ENCODE peak calls at places on chromosomes 1 and 21, in nine cellular contexts. One of them, this sample, is unnamed.

GRCh38 chr21:45588086-45588825 is 46.0 kb upstream of the SLC19A1 start:
- DNase-seq in psoas muscle: no peak
- DNase-seq in pancreas: no peak
- DNase-seq in NCI-H1694 treated with DMSO at 0.1 percent for 48 hours: no peak
- DNase-seq in mucosa of gallbladder: no peak
- DNase-seq in AG09319: no peak
- DNase-seq in H7: peak; percentile 16
- DNase-seq in stimulated activated CD8-positive, alpha-beta memory T cell treated with anti-CD3 and anti-CD28 coated beads, Interleukin-15, amount 100 ng/mL, for 4 hours: no peak
- DNase-seq in iPS-NIHi11: no peak
- DNase-seq in this sample: no peak

GRCh38 chr1:54124472-54124871 is 28.3 kb downstream of the CDCP2 start:
- DNase-seq in H7: peak; percentile 81
- DNase-seq in iPS-NIHi11: no peak
- DNase-seq in mucosa of gallbladder: peak; percentile 23
- DNase-seq in pancreas: peak; percentile 73
- DNase-seq in AG09319: no peak
- DNase-seq in NCI-H1694 treated with DMSO at 0.1 percent for 48 hours: no peak
- DNase-seq in stimulated activated CD8-positive, alpha-beta memory T cell treated with anti-CD3 and anti-CD28 coated beads, Interleukin-15, amount 100 ng/mL, for 4 hours: no peak
- DNase-seq in psoas muscle: no peak
- DNase-seq in this sample: peak; percentile 95

GRCh38 chr1:31063636-31064035 is 1.9 kb downstream of the PUM1 start:
- DNase-seq in stimulated activated CD8-positive, alpha-beta memory T cell treated with anti-CD3 and anti-CD28 coated beads, Interleukin-15, amount 100 ng/mL, for 4 hours: no peak
- DNase-seq in H7: no peak
- DNase-seq in mucosa of gallbladder: no peak
- DNase-seq in psoas muscle: no peak
- DNase-seq in iPS-NIHi11: no peak
- DNase-seq in NCI-H1694 treated with DMSO at 0.1 percent for 48 hours: no peak
- DNase-seq in AG09319: no peak
- DNase-seq in pancreas: no peak
- DNase-seq in this sample: peak; percentile 29

GRCh38 chr1:244239261-244239770 is 188.2 kb downstream of the ZBTB18 start:
- DNase-seq in pancreas: no peak
- DNase-seq in stimulated activated CD8-positive, alpha-beta memory T cell treated with anti-CD3 and anti-CD28 coated beads, Interleukin-15, amount 100 ng/mL, for 4 hours: no peak
- DNase-seq in psoas muscle: no peak
- DNase-seq in mucosa of gallbladder: no peak
- DNase-seq in AG09319: peak; percentile 11
- DNase-seq in NCI-H1694 treated with DMSO at 0.1 percent for 48 hours: peak; percentile 61
- DNase-seq in H7: no peak
- DNase-seq in iPS-NIHi11: no peak
- DNase-seq in this sample: peak; percentile 90

GRCh38 chr1:101028466-101028865 is 2.9 kb upstream of the DPH5 start:
- DNase-seq in stimulated activated CD8-positive, alpha-beta memory T cell treated with anti-CD3 and anti-CD28 coated beads, Interleukin-15, amount 100 ng/mL, for 4 hours: no peak
- DNase-seq in iPS-NIHi11: no peak
- DNase-seq in mucosa of gallbladder: no peak
- DNase-seq in psoas muscle: no peak
- DNase-seq in AG09319: no peak
- DNase-seq in H7: no peak
- DNase-seq in pancreas: no peak
- DNase-seq in NCI-H1694 treated with DMSO at 0.1 percent for 48 hours: no peak
- DNase-seq in this sample: no peak

GRCh38 chr1:242467556-242468145 is 56.8 kb downstream of the PLD5 start:
- DNase-seq in NCI-H1694 treated with DMSO at 0.1 percent for 48 hours: peak; percentile 80
- DNase-seq in stimulated activated CD8-positive, alpha-beta memory T cell treated with anti-CD3 and anti-CD28 coated beads, Interleukin-15, amount 100 ng/mL, for 4 hours: no peak
- DNase-seq in pancreas: peak; percentile 4
- DNase-seq in H7: peak; percentile 72
- DNase-seq in mucosa of gallbladder: peak; percentile 29
- DNase-seq in AG09319: no peak
- DNase-seq in iPS-NIHi11: peak; percentile 70
- DNase-seq in psoas muscle: no peak
- DNase-seq in this sample: peak; percentile 84

GRCh38 chr1:44808063-44808937 is at the start of gene BTBD19:
- DNase-seq in NCI-H1694 treated with DMSO at 0.1 percent for 48 hours: no peak
- DNase-seq in stimulated activated CD8-positive, alpha-beta memory T cell treated with anti-CD3 and anti-CD28 coated beads, Interleukin-15, amount 100 ng/mL, for 4 hours: peak; percentile 71
- DNase-seq in iPS-NIHi11: peak; percentile 85
- DNase-seq in psoas muscle: peak; percentile 85
- DNase-seq in pancreas: peak; percentile 71
- DNase-seq in AG09319: peak; percentile 83
- DNase-seq in mucosa of gallbladder: peak; percentile 78
- DNase-seq in H7: peak; percentile 92
- DNase-seq in this sample: no peak

GRCh38 chr1:174000274-174000852 is 21.8 kb downstream of the RC3H1 start:
- DNase-seq in stimulated activated CD8-positive, alpha-beta memory T cell treated with anti-CD3 and anti-CD28 coated beads, Interleukin-15, amount 100 ng/mL, for 4 hours: no peak
- DNase-seq in AG09319: no peak
- DNase-seq in mucosa of gallbladder: no peak
- DNase-seq in pancreas: no peak
- DNase-seq in psoas muscle: no peak
- DNase-seq in NCI-H1694 treated with DMSO at 0.1 percent for 48 hours: no peak
- DNase-seq in iPS-NIHi11: no peak
- DNase-seq in H7: no peak
- DNase-seq in this sample: no peak

GRCh38 chr1:37793773-37794371 is at the start of gene MANEAL:
- DNase-seq in psoas muscle: peak; percentile 50
- DNase-seq in NCI-H1694 treated with DMSO at 0.1 percent for 48 hours: peak; percentile 14
- DNase-seq in mucosa of gallbladder: peak; percentile 27
- DNase-seq in AG09319: no peak
- DNase-seq in iPS-NIHi11: peak; percentile 86
- DNase-seq in H7: peak; percentile 89
- DNase-seq in pancreas: peak; percentile 47
- DNase-seq in stimulated activated CD8-positive, alpha-beta memory T cell treated with anti-CD3 and anti-CD28 coated beads, Interleukin-15, amount 100 ng/mL, for 4 hours: no peak
- DNase-seq in this sample: peak; percentile 72

GRCh38 chr1:43370564-43370963 is 2.8 kb upstream of the ELOVL1 start:
- DNase-seq in mucosa of gallbladder: no peak
- DNase-seq in H7: no peak
- DNase-seq in pancreas: no peak
- DNase-seq in psoas muscle: no peak
- DNase-seq in iPS-NIHi11: no peak
- DNase-seq in AG09319: no peak
- DNase-seq in NCI-H1694 treated with DMSO at 0.1 percent for 48 hours: no peak
- DNase-seq in stimulated activated CD8-positive, alpha-beta memory T cell treated with anti-CD3 and anti-CD28 coated beads, Interleukin-15, amount 100 ng/mL, for 4 hours: no peak
- DNase-seq in this sample: peak; percentile 3

GRCh38 chr1:58391056-58391455 is 155.5 kb downstream of the OMA1 start:
- DNase-seq in stimulated activated CD8-positive, alpha-beta memory T cell treated with anti-CD3 and anti-CD28 coated beads, Interleukin-15, amount 100 ng/mL, for 4 hours: no peak
- DNase-seq in NCI-H1694 treated with DMSO at 0.1 percent for 48 hours: no peak
- DNase-seq in iPS-NIHi11: no peak
- DNase-seq in psoas muscle: no peak
- DNase-seq in AG09319: no peak
- DNase-seq in pancreas: no peak
- DNase-seq in H7: no peak
- DNase-seq in mucosa of gallbladder: no peak
- DNase-seq in this sample: no peak

GRCh38 chr1:239308701-239309333 is 77.6 kb upstream of the CHRM3 start:
- DNase-seq in stimulated activated CD8-positive, alpha-beta memory T cell treated with anti-CD3 and anti-CD28 coated beads, Interleukin-15, amount 100 ng/mL, for 4 hours: no peak
- DNase-seq in psoas muscle: no peak
- DNase-seq in H7: peak; percentile 33
- DNase-seq in NCI-H1694 treated with DMSO at 0.1 percent for 48 hours: peak; percentile 8
- DNase-seq in pancreas: peak; percentile 37
- DNase-seq in AG09319: no peak
- DNase-seq in mucosa of gallbladder: peak; percentile 15
- DNase-seq in iPS-NIHi11: peak; percentile 54
- DNase-seq in this sample: no peak

GRCh38 chr21:41774467-41775151 is 7.8 kb upstream of the RIPK4 start:
- DNase-seq in mucosa of gallbladder: peak; percentile 48
- DNase-seq in AG09319: no peak
- DNase-seq in pancreas: no peak
- DNase-seq in iPS-NIHi11: no peak
- DNase-seq in NCI-H1694 treated with DMSO at 0.1 percent for 48 hours: no peak
- DNase-seq in stimulated activated CD8-positive, alpha-beta memory T cell treated with anti-CD3 and anti-CD28 coated beads, Interleukin-15, amount 100 ng/mL, for 4 hours: no peak
- DNase-seq in psoas muscle: no peak
- DNase-seq in H7: no peak
- DNase-seq in this sample: no peak

GRCh38 chr21:35223480-35224156 is 174.5 kb upstream of the RUNX1 start:
- DNase-seq in NCI-H1694 treated with DMSO at 0.1 percent for 48 hours: peak; percentile 32
- DNase-seq in stimulated activated CD8-positive, alpha-beta memory T cell treated with anti-CD3 and anti-CD28 coated beads, Interleukin-15, amount 100 ng/mL, for 4 hours: no peak
- DNase-seq in H7: no peak
- DNase-seq in iPS-NIHi11: no peak
- DNase-seq in mucosa of gallbladder: no peak
- DNase-seq in pancreas: no peak
- DNase-seq in AG09319: no peak
- DNase-seq in psoas muscle: no peak
- DNase-seq in this sample: peak; percentile 23

GRCh38 chr1:112579801-112580510 is 39.0 kb downstream of the ST7L start:
- DNase-seq in NCI-H1694 treated with DMSO at 0.1 percent for 48 hours: no peak
- DNase-seq in psoas muscle: no peak
- DNase-seq in H7: no peak
- DNase-seq in pancreas: no peak
- DNase-seq in mucosa of gallbladder: no peak
- DNase-seq in iPS-NIHi11: no peak
- DNase-seq in stimulated activated CD8-positive, alpha-beta memory T cell treated with anti-CD3 and anti-CD28 coated beads, Interleukin-15, amount 100 ng/mL, for 4 hours: no peak
- DNase-seq in AG09319: peak; percentile 18
- DNase-seq in this sample: no peak

GRCh38 chr1:43129334-43129733 is 42.8 kb downstream of the EBNA1BP2 start:
- DNase-seq in iPS-NIHi11: no peak
- DNase-seq in stimulated activated CD8-positive, alpha-beta memory T cell treated with anti-CD3 and anti-CD28 coated beads, Interleukin-15, amount 100 ng/mL, for 4 hours: no peak
- DNase-seq in pancreas: no peak
- DNase-seq in mucosa of gallbladder: no peak
- DNase-seq in H7: no peak
- DNase-seq in AG09319: no peak
- DNase-seq in NCI-H1694 treated with DMSO at 0.1 percent for 48 hours: no peak
- DNase-seq in psoas muscle: no peak
- DNase-seq in this sample: no peak

GRCh38 chr1:20474333-20474975 is 11.6 kb downstream of the CAMK2N1 start:
- DNase-seq in pancreas: no peak
- DNase-seq in stimulated activated CD8-positive, alpha-beta memory T cell treated with anti-CD3 and anti-CD28 coated beads, Interleukin-15, amount 100 ng/mL, for 4 hours: no peak
- DNase-seq in iPS-NIHi11: no peak
- DNase-seq in H7: no peak
- DNase-seq in mucosa of gallbladder: no peak
- DNase-seq in psoas muscle: no peak
- DNase-seq in NCI-H1694 treated with DMSO at 0.1 percent for 48 hours: no peak
- DNase-seq in AG09319: no peak
- DNase-seq in this sample: no peak

GRCh38 chr1:27402349-27402754 is 9.9 kb downstream of the GPR3 start:
- DNase-seq in NCI-H1694 treated with DMSO at 0.1 percent for 48 hours: no peak
- DNase-seq in psoas muscle: peak; percentile 75
- DNase-seq in iPS-NIHi11: peak; percentile 64
- DNase-seq in pancreas: peak; percentile 65
- DNase-seq in H7: peak; percentile 85
- DNase-seq in stimulated activated CD8-positive, alpha-beta memory T cell treated with anti-CD3 and anti-CD28 coated beads, Interleukin-15, amount 100 ng/mL, for 4 hours: no peak
- DNase-seq in mucosa of gallbladder: peak; percentile 84
- DNase-seq in AG09319: no peak
- DNase-seq in this sample: peak; percentile 30

GRCh38 chr1:107870691-107871090 is 94.3 kb downstream of the VAV3 start:
- DNase-seq in pancreas: no peak
- DNase-seq in stimulated activated CD8-positive, alpha-beta memory T cell treated with anti-CD3 and anti-CD28 coated beads, Interleukin-15, amount 100 ng/mL, for 4 hours: no peak
- DNase-seq in mucosa of gallbladder: no peak
- DNase-seq in psoas muscle: no peak
- DNase-seq in H7: no peak
- DNase-seq in iPS-NIHi11: no peak
- DNase-seq in AG09319: no peak
- DNase-seq in NCI-H1694 treated with DMSO at 0.1 percent for 48 hours: no peak
- DNase-seq in this sample: no peak

GRCh38 chr1:206579747-206580437 is 32.4 kb downstream of the EIF2D start:
- DNase-seq in mucosa of gallbladder: peak; percentile 72
- DNase-seq in pancreas: no peak
- DNase-seq in NCI-H1694 treated with DMSO at 0.1 percent for 48 hours: no peak
- DNase-seq in H7: no peak
- DNase-seq in AG09319: no peak
- DNase-seq in iPS-NIHi11: no peak
- DNase-seq in psoas muscle: peak; percentile 82
- DNase-seq in stimulated activated CD8-positive, alpha-beta memory T cell treated with anti-CD3 and anti-CD28 coated beads, Interleukin-15, amount 100 ng/mL, for 4 hours: peak; percentile 86
- DNase-seq in this sample: no peak

GRCh38 chr21:33950425-33951079 is 34.9 kb upstream of the ATP5PO start:
- DNase-seq in H7: no peak
- DNase-seq in psoas muscle: no peak
- DNase-seq in mucosa of gallbladder: peak; percentile 9
- DNase-seq in pancreas: no peak
- DNase-seq in iPS-NIHi11: no peak
- DNase-seq in stimulated activated CD8-positive, alpha-beta memory T cell treated with anti-CD3 and anti-CD28 coated beads, Interleukin-15, amount 100 ng/mL, for 4 hours: no peak
- DNase-seq in AG09319: no peak
- DNase-seq in NCI-H1694 treated with DMSO at 0.1 percent for 48 hours: no peak
- DNase-seq in this sample: no peak

GRCh38 chr1:17075470-17076255 is 21.8 kb upstream of the SDHB start:
- DNase-seq in iPS-NIHi11: peak; percentile 83
- DNase-seq in psoas muscle: no peak
- DNase-seq in mucosa of gallbladder: no peak
- DNase-seq in AG09319: no peak
- DNase-seq in H7: peak; percentile 92
- DNase-seq in stimulated activated CD8-positive, alpha-beta memory T cell treated with anti-CD3 and anti-CD28 coated beads, Interleukin-15, amount 100 ng/mL, for 4 hours: no peak
- DNase-seq in pancreas: no peak
- DNase-seq in NCI-H1694 treated with DMSO at 0.1 percent for 48 hours: no peak
- DNase-seq in this sample: peak; percentile 30

GRCh38 chr1:245648749-245649517 is 494.1 kb downstream of the KIF26B start:
- DNase-seq in stimulated activated CD8-positive, alpha-beta memory T cell treated with anti-CD3 and anti-CD28 coated beads, Interleukin-15, amount 100 ng/mL, for 4 hours: no peak
- DNase-seq in NCI-H1694 treated with DMSO at 0.1 percent for 48 hours: no peak
- DNase-seq in mucosa of gallbladder: no peak
- DNase-seq in iPS-NIHi11: peak; percentile 64
- DNase-seq in AG09319: no peak
- DNase-seq in psoas muscle: no peak
- DNase-seq in pancreas: no peak
- DNase-seq in H7: peak; percentile 36
- DNase-seq in this sample: no peak

GRCh38 chr1:167454929-167455785 is 63.2 kb downstream of the CD247 start:
- DNase-seq in H7: peak; percentile 87
- DNase-seq in iPS-NIHi11: peak; percentile 77
- DNase-seq in mucosa of gallbladder: peak; percentile 58
- DNase-seq in psoas muscle: peak; percentile 73
- DNase-seq in stimulated activated CD8-positive, alpha-beta memory T cell treated with anti-CD3 and anti-CD28 coated beads, Interleukin-15, amount 100 ng/mL, for 4 hours: peak; percentile 62
- DNase-seq in NCI-H1694 treated with DMSO at 0.1 percent for 48 hours: peak; percentile 42
- DNase-seq in AG09319: no peak
- DNase-seq in pancreas: peak; percentile 60
- DNase-seq in this sample: peak; percentile 72

GRCh38 chr1:30471307-30471706 is 252.1 kb downstream of the MATN1 start:
- DNase-seq in mucosa of gallbladder: no peak
- DNase-seq in NCI-H1694 treated with DMSO at 0.1 percent for 48 hours: no peak
- DNase-seq in iPS-NIHi11: no peak
- DNase-seq in psoas muscle: no peak
- DNase-seq in H7: no peak
- DNase-seq in pancreas: no peak
- DNase-seq in stimulated activated CD8-positive, alpha-beta memory T cell treated with anti-CD3 and anti-CD28 coated beads, Interleukin-15, amount 100 ng/mL, for 4 hours: no peak
- DNase-seq in AG09319: no peak
- DNase-seq in this sample: no peak

GRCh38 chr1:94801919-94802546 is 18.1 kb upstream of the SLC44A3 start:
- DNase-seq in pancreas: peak; percentile 22
- DNase-seq in AG09319: peak; percentile 89
- DNase-seq in psoas muscle: peak; percentile 32
- DNase-seq in NCI-H1694 treated with DMSO at 0.1 percent for 48 hours: peak; percentile 91
- DNase-seq in mucosa of gallbladder: no peak
- DNase-seq in H7: peak; percentile 43
- DNase-seq in stimulated activated CD8-positive, alpha-beta memory T cell treated with anti-CD3 and anti-CD28 coated beads, Interleukin-15, amount 100 ng/mL, for 4 hours: no peak
- DNase-seq in iPS-NIHi11: peak; percentile 39
- DNase-seq in this sample: peak; percentile 69

GRCh38 chr1:111598534-111598933 is 21.1 kb upstream of the RAP1A start:
- DNase-seq in iPS-NIHi11: no peak
- DNase-seq in AG09319: no peak
- DNase-seq in NCI-H1694 treated with DMSO at 0.1 percent for 48 hours: no peak
- DNase-seq in mucosa of gallbladder: no peak
- DNase-seq in H7: no peak
- DNase-seq in pancreas: no peak
- DNase-seq in psoas muscle: no peak
- DNase-seq in stimulated activated CD8-positive, alpha-beta memory T cell treated with anti-CD3 and anti-CD28 coated beads, Interleukin-15, amount 100 ng/mL, for 4 hours: no peak
- DNase-seq in this sample: no peak

GRCh38 chr1:3156936-3157335 is 87.9 kb downstream of the PRDM16 start:
- DNase-seq in H7: peak; percentile 74
- DNase-seq in mucosa of gallbladder: no peak
- DNase-seq in stimulated activated CD8-positive, alpha-beta memory T cell treated with anti-CD3 and anti-CD28 coated beads, Interleukin-15, amount 100 ng/mL, for 4 hours: no peak
- DNase-seq in AG09319: no peak
- DNase-seq in iPS-NIHi11: no peak
- DNase-seq in NCI-H1694 treated with DMSO at 0.1 percent for 48 hours: no peak
- DNase-seq in pancreas: no peak
- DNase-seq in psoas muscle: no peak
- DNase-seq in this sample: no peak

GRCh38 chr1:37673920-37674319 is 18.4 kb upstream of the CDCA8 start:
- DNase-seq in H7: no peak
- DNase-seq in iPS-NIHi11: peak; percentile 45
- DNase-seq in mucosa of gallbladder: no peak
- DNase-seq in NCI-H1694 treated with DMSO at 0.1 percent for 48 hours: no peak
- DNase-seq in pancreas: no peak
- DNase-seq in AG09319: no peak
- DNase-seq in stimulated activated CD8-positive, alpha-beta memory T cell treated with anti-CD3 and anti-CD28 coated beads, Interleukin-15, amount 100 ng/mL, for 4 hours: peak; percentile 27
- DNase-seq in psoas muscle: no peak
- DNase-seq in this sample: no peak

GRCh38 chr1:111462368-111463028 is 11.3 kb upstream of the C1orf162 start:
- DNase-seq in pancreas: no peak
- DNase-seq in NCI-H1694 treated with DMSO at 0.1 percent for 48 hours: no peak
- DNase-seq in AG09319: no peak
- DNase-seq in H7: no peak
- DNase-seq in iPS-NIHi11: no peak
- DNase-seq in mucosa of gallbladder: no peak
- DNase-seq in stimulated activated CD8-positive, alpha-beta memory T cell treated with anti-CD3 and anti-CD28 coated beads, Interleukin-15, amount 100 ng/mL, for 4 hours: no peak
- DNase-seq in psoas muscle: no peak
- DNase-seq in this sample: no peak

GRCh38 chr1:240058049-240058448 is 33.6 kb upstream of the FMN2 start:
- DNase-seq in stimulated activated CD8-positive, alpha-beta memory T cell treated with anti-CD3 and anti-CD28 coated beads, Interleukin-15, amount 100 ng/mL, for 4 hours: no peak
- DNase-seq in NCI-H1694 treated with DMSO at 0.1 percent for 48 hours: no peak
- DNase-seq in H7: no peak
- DNase-seq in AG09319: no peak
- DNase-seq in mucosa of gallbladder: no peak
- DNase-seq in iPS-NIHi11: no peak
- DNase-seq in pancreas: no peak
- DNase-seq in psoas muscle: no peak
- DNase-seq in this sample: no peak

This sample was measured in NCI-H69.